ENCODE peak calls at places on chromosomes 12 and 14, in five cellular contexts. R is ovary, P is A549, J is transverse colon, N is stomach. Q is an unnamed sample.

GRCh38 chr12:52865090-52865944 is 16.5 kb upstream of the KRT78 start:
- DNase-seq in R (no peak), P (peak), J (peak), N (peak), Q (no peak)

GRCh38 chr14:57512221-57512620 is 18.6 kb upstream of the CCDC198 start:
- DNase-seq in R (no peak), P (no peak), J (no peak), N (no peak), Q (no peak)

GRCh38 chr14:27327095-27327494 is 729.3 kb upstream of the NOVA1 start:
- DNase-seq in R (no peak), P (no peak), J (no peak), N (no peak), Q (no peak)

GRCh38 chr12:42468341-42468821 is 121.2 kb downstream of the PRICKLE1 start:
- DNase-seq in R (peak), P (no peak), J (peak), N (no peak), Q (no peak)

GRCh38 chr12:72472350-72472749 is 200.2 kb downstream of the TRHDE start:
- DNase-seq in R (no peak), P (no peak), J (no peak), N (no peak), Q (no peak)

GRCh38 chr14:100297320-100298300 is 8.6 kb downstream of the SLC25A29 start:
- DNase-seq in R (peak), P (no peak), J (peak), N (peak), Q (peak)

GRCh38 chr12:65781681-65782269 is 42.5 kb upstream of the HMGA2 start:
- DNase-seq in R (no peak), P (no peak), J (no peak), N (no peak), Q (no peak)

GRCh38 chr12:122245553-122245952 is 19.7 kb upstream of the DIABLO start:
- DNase-seq in R (no peak), P (no peak), J (no peak), N (no peak), Q (no peak)

GRCh38 chr14:99688210-99688581 is 4.1 kb downstream of the CYP46A1 start:
- DNase-seq in R (no peak), P (no peak), J (no peak), N (no peak), Q (no peak)

GRCh38 chr12:62701492-62701891 is 233.5 kb downstream of the PPM1H start:
- DNase-seq in R (no peak), P (no peak), J (no peak), N (no peak), Q (no peak)

GRCh38 chr12:16605666-16606116 is 271 bp downstream of the LMO3 start:
- DNase-seq in R (no peak), P (no peak), J (no peak), N (no peak), Q (no peak)

GRCh38 chr14:51458563-51458955 is 193.2 kb upstream of the FRMD6 start:
- DNase-seq in R (no peak), P (no peak), J (no peak), N (no peak), Q (no peak)

GRCh38 chr12:26651566-26652188 is 181.3 kb downstream of the ITPR2 start:
- DNase-seq in R (peak), P (peak), J (peak), N (peak), Q (no peak)

GRCh38 chr12:124230789-124231188 is 64.1 kb upstream of the RFLNA start:
- DNase-seq in R (no peak), P (no peak), J (no peak), N (no peak), Q (no peak)

GRCh38 chr12:46360908-46361666 is 11.5 kb downstream of the SLC38A2 start:
- DNase-seq in R (no peak), P (no peak), J (no peak), N (no peak), Q (no peak)

GRCh38 chr14:104293851-104294627 is 155.7 kb downstream of the KIF26A start:
- DNase-seq in R (peak), P (peak), J (peak), N (no peak), Q (peak)

GRCh38 chr14:105165134-105165704 is 3.4 kb downstream of the JAG2 start:
- DNase-seq in R (no peak), P (no peak), J (peak), N (no peak), Q (no peak)

GRCh38 chr14:31045501-31046080 is 19.4 kb upstream of the STRN3 start:
- DNase-seq in R (no peak), P (no peak), J (no peak), N (no peak), Q (no peak)

GRCh38 chr14:90487031-90487430 is 90.2 kb downstream of the CALM1 start:
- DNase-seq in R (no peak), P (no peak), J (no peak), N (no peak), Q (no peak)

GRCh38 chr12:114888458-114888857 is 204.5 kb upstream of the TBX3 start:
- DNase-seq in R (no peak), P (peak), J (peak), N (no peak), Q (no peak)

GRCh38 chr14:51004801-51005526 is 60.7 kb upstream of the PYGL start:
- DNase-seq in R (no peak), P (peak), J (no peak), N (no peak), Q (no peak)

GRCh38 chr14:96037891-96038557 is 1.1 kb upstream of the C14orf132 start:
- DNase-seq in R (peak), P (peak), J (peak), N (peak), Q (no peak)

GRCh38 chr12:42981379-42981778 is 391.8 kb upstream of the PRICKLE1 start:
- DNase-seq in R (no peak), P (no peak), J (no peak), N (no peak), Q (no peak)

DNA sequence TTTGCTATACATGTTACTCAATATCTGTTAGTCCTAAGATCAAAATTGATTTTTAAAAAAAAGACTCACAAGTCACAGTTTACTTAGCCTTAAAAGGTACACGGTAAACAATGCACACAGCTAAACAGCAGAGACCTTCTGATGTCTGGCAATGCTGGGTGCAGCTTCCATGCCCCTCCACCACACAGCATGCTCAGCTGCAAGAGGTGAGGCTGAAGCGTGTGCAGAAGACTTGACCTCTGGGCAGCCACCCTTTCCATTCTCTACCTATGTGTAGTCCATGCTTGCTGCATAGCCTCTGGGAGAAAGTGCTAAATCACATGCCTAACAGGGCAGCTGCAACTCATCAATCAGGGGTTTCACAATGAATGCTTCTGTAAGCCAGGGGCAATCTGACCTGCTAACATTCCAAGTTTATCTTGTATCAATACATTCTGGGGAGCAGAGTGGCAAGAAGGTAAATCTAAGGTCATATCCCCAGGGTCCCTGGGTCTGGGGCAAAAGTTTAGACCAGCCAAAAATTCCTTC is 44.5 kb upstream of the AMN1 start:
- DNase-seq in R (no peak), P (peak), J (no peak), N (no peak), Q (no peak)
- TF ChIP-seq EP300 in R (no peak), P (no peak), J (no peak), N (no peak), Q (no peak)

DNA sequence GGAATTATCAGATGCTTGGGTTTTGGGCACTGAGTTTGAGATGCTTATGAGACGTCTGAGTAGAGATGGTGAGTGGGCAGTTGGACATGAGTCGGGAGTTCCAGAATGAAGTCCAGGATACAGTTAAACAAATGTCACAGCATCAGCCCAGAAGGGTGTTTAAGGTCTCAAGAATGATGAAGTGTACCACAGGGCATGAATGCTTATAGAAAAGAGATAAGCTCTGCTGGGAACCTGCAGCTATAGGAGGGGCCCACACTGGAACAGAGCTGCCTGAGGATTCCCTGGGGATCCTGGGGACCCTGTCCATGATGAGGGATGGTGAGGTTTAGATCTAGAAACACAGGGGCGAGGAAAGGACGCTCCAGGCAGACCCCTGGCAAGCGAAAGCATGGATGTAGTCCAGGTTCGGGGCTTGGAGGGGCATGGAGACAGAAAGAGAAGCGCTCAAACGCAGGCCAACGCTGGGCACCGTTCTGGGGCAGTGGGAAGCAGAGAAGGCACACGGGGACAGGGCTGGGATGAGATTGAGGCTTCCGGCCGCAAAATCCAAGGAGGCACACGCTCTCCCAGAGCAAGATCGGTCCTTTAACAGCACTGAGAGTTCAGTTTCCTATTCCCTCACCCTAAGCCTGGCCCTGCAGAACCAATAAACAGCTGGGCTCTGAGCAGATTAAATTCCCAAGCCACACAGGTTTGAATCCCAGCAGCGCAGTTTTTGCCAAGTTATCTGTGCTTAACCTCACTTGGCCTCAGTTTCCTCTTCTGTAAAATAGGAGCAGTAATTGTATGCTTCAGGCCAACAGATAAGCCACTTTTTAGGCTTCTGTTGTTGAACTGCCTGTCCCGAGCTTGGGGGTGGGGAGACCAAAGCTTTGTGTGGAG is 52.9 kb downstream of the EID3 start:
- DNase-seq in R (no peak), P (peak), J (no peak), N (no peak), Q (no peak)
- H3K27ac ChIP-seq in R (no peak), P (peak), J (no peak), N (no peak), Q (no peak)

GRCh38 chr14:81535399-81536124 is 1.9 kb upstream of the SEL1L start:
- DNase-seq in R (no peak), P (no peak), J (no peak), N (no peak), Q (no peak)

GRCh38 chr14:81536125-81536771 is 2.6 kb upstream of the SEL1L start:
- DNase-seq in R (no peak), P (no peak), J (no peak), N (no peak), Q (no peak)

GRCh38 chr14:81533212-81533535 is 479 bp downstream of the SEL1L start:
- DNase-seq in R (no peak), P (no peak), J (no peak), N (no peak), Q (no peak)

GRCh38 chr14:81534510-81535074 is 939 bp upstream of the SEL1L start:
- DNase-seq in R (no peak), P (no peak), J (no peak), N (no peak), Q (no peak)

GRCh38 chr14:81533536-81534343 is at the start of gene SEL1L:
- DNase-seq in R (peak), P (peak), J (peak), N (peak), Q (peak)
- TF ChIP-seq EP300 in R (no peak), P (no peak), J (no peak), N (no peak), Q (no peak)

GRCh38 chr12:1670815-1671268 is 20.0 kb upstream of the ADIPOR2 start:
- DNase-seq in R (no peak), P (no peak), J (peak), N (no peak), Q (no peak)

GRCh38 chr12:1670244-1670814 is 20.5 kb upstream of the ADIPOR2 start:
- DNase-seq in R (no peak), P (no peak), J (peak), N (peak), Q (no peak)

GRCh38 chr12:1666215-1666614 is 24.7 kb upstream of the ADIPOR2 start:
- DNase-seq in R (no peak), P (no peak), J (no peak), N (no peak), Q (no peak)

GRCh38 chr12:1666685-1667162 is 24.1 kb upstream of the ADIPOR2 start:
- DNase-seq in R (no peak), P (no peak), J (peak), N (no peak), Q (no peak)

GRCh38 chr12:1668833-1669543 is 21.9 kb upstream of the ADIPOR2 start:
- DNase-seq in R (no peak), P (no peak), J (no peak), N (no peak), Q (no peak)
- H3K27ac ChIP-seq in R (peak), P (no peak), J (peak), N (peak), Q (no peak)

GRCh38 chr14:24334431-24335271 is at the start of gene ADCY4:
- DNase-seq in R (no peak), P (no peak), J (no peak), N (no peak), Q (no peak)

GRCh38 chr14:24330973-24331674 is 3.7 kb downstream of the ADCY4 start:
- DNase-seq in R (no peak), P (no peak), J (no peak), N (no peak), Q (no peak)

GRCh38 chr14:24329736-24330135 is 5.1 kb downstream of the ADCY4 start:
- DNase-seq in R (no peak), P (no peak), J (peak), N (peak), Q (no peak)

GRCh38 chr14:24331731-24332093 is 3.2 kb downstream of the ADCY4 start:
- DNase-seq in R (no peak), P (no peak), J (no peak), N (no peak), Q (no peak)

GRCh38 chr14:24332094-24332983 is 2.5 kb downstream of the ADCY4 start:
- DNase-seq in R (peak), P (peak), J (peak), N (peak), Q (no peak)
- TF ChIP-seq EP300 in R (no peak), P (no peak), J (no peak), N (no peak), Q (no peak)

Q was measured in suprapubic skin.